ENCODE peak calls at places on chromosomes 3 and 15, in eight cellular contexts. One of them, this sample, is unnamed. For H3K9me3 and H3K4me1, the result is how much of the 10 kb centered on the place peaks cover.

GRCh38 chr3:45972534-45973402 is 22.9 kb downstream of the FYCO1 start:
- DNase-seq in stomach: no peak
- DNase-seq in cardiac muscle cell: no peak
- DNase-seq in psoas muscle: no peak
- DNase-seq in SJSA1: peak
- DNase-seq in upper lobe of right lung: no peak
- DNase-seq in fibroblast of lung: peak
- DNase-seq in neuronal stem cell: no peak
- DNase-seq in this sample: no peak

GRCh38 chr3:73086071-73086494 is 24.6 kb downstream of the EBLN2 start:
- DNase-seq in stomach: peak
- DNase-seq in cardiac muscle cell: peak
- DNase-seq in psoas muscle: no peak
- DNase-seq in SJSA1: no peak
- DNase-seq in upper lobe of right lung: no peak
- DNase-seq in fibroblast of lung: no peak
- DNase-seq in neuronal stem cell: peak
- DNase-seq in this sample: no peak

GRCh38 chr3:156353535-156353934 is 201.4 kb downstream of the SSR3 start:
- DNase-seq in stomach: no peak
- DNase-seq in cardiac muscle cell: no peak
- DNase-seq in psoas muscle: no peak
- DNase-seq in SJSA1: no peak
- DNase-seq in upper lobe of right lung: no peak
- DNase-seq in fibroblast of lung: no peak
- DNase-seq in neuronal stem cell: no peak
- DNase-seq in this sample: no peak

GRCh38 chr3:178291555-178291954 is 244.7 kb upstream of the KCNMB2 start:
- DNase-seq in stomach: no peak
- DNase-seq in cardiac muscle cell: no peak
- DNase-seq in psoas muscle: no peak
- DNase-seq in SJSA1: no peak
- DNase-seq in upper lobe of right lung: no peak
- DNase-seq in fibroblast of lung: no peak
- DNase-seq in neuronal stem cell: no peak
- DNase-seq in this sample: no peak

GRCh38 chr3:128464188-128464587 is 2.5 kb downstream of the DNAJB8 start:
- DNase-seq in stomach: no peak
- DNase-seq in cardiac muscle cell: no peak
- DNase-seq in psoas muscle: no peak
- DNase-seq in SJSA1: no peak
- DNase-seq in upper lobe of right lung: no peak
- DNase-seq in fibroblast of lung: no peak
- DNase-seq in neuronal stem cell: no peak
- DNase-seq in this sample: no peak

GRCh38 chr3:136992091-136992490 is 34.3 kb downstream of the IL20RB start:
- DNase-seq in stomach: no peak
- DNase-seq in cardiac muscle cell: no peak
- DNase-seq in psoas muscle: no peak
- DNase-seq in SJSA1: no peak
- DNase-seq in upper lobe of right lung: no peak
- DNase-seq in fibroblast of lung: no peak
- DNase-seq in neuronal stem cell: no peak
- DNase-seq in this sample: no peak

GRCh38 chr3:39513801-39514369 is 46.4 kb downstream of the MOBP start:
- DNase-seq in stomach: no peak
- DNase-seq in cardiac muscle cell: no peak
- DNase-seq in psoas muscle: no peak
- DNase-seq in SJSA1: no peak
- DNase-seq in upper lobe of right lung: no peak
- DNase-seq in fibroblast of lung: no peak
- DNase-seq in neuronal stem cell: no peak
- DNase-seq in this sample: no peak

GRCh38 chr3:177460100-177460499 is 262.8 kb upstream of the TBL1XR1 start:
- DNase-seq in stomach: no peak
- DNase-seq in cardiac muscle cell: no peak
- DNase-seq in psoas muscle: no peak
- DNase-seq in SJSA1: no peak
- DNase-seq in upper lobe of right lung: no peak
- DNase-seq in fibroblast of lung: no peak
- DNase-seq in neuronal stem cell: no peak
- DNase-seq in this sample: no peak

GRCh38 chr3:175346573-175347356 is 487.6 kb downstream of the NAALADL2 start:
- DNase-seq in stomach: peak
- DNase-seq in cardiac muscle cell: no peak
- DNase-seq in psoas muscle: peak
- DNase-seq in SJSA1: peak
- DNase-seq in upper lobe of right lung: peak
- DNase-seq in fibroblast of lung: peak
- DNase-seq in neuronal stem cell: no peak
- DNase-seq in this sample: no peak

GRCh38 chr15:85137507-85138175 is 156.0 kb downstream of the PDE8A start:
- DNase-seq in stomach: no peak
- DNase-seq in cardiac muscle cell: peak
- DNase-seq in psoas muscle: no peak
- DNase-seq in SJSA1: no peak
- DNase-seq in upper lobe of right lung: no peak
- DNase-seq in fibroblast of lung: no peak
- DNase-seq in neuronal stem cell: no peak
- DNase-seq in this sample: no peak

GRCh38 chr3:54213910-54214309 is 91.6 kb downstream of the CACNA2D3 start:
- DNase-seq in stomach: no peak
- DNase-seq in cardiac muscle cell: no peak
- DNase-seq in psoas muscle: no peak
- DNase-seq in SJSA1: no peak
- DNase-seq in upper lobe of right lung: no peak
- DNase-seq in fibroblast of lung: peak
- DNase-seq in neuronal stem cell: no peak
- DNase-seq in this sample: no peak

GRCh38 chr3:49733551-49733950 is 9.8 kb upstream of the GMPPB start:
- DNase-seq in stomach: no peak
- DNase-seq in cardiac muscle cell: no peak
- DNase-seq in psoas muscle: no peak
- DNase-seq in SJSA1: no peak
- DNase-seq in upper lobe of right lung: no peak
- DNase-seq in fibroblast of lung: no peak
- DNase-seq in neuronal stem cell: no peak
- DNase-seq in this sample: peak

GRCh38 chr15:29364429-29365078 is 94.9 kb upstream of the NSMCE3 start:
- DNase-seq in stomach: no peak
- DNase-seq in cardiac muscle cell: peak
- DNase-seq in psoas muscle: no peak
- DNase-seq in SJSA1: no peak
- DNase-seq in upper lobe of right lung: no peak
- DNase-seq in fibroblast of lung: peak
- DNase-seq in neuronal stem cell: no peak
- DNase-seq in this sample: no peak

GRCh38 chr3:138362536-138362935 is 14.2 kb downstream of the MRAS start:
- DNase-seq in stomach: no peak
- DNase-seq in cardiac muscle cell: no peak
- DNase-seq in psoas muscle: no peak
- DNase-seq in SJSA1: no peak
- DNase-seq in upper lobe of right lung: peak
- DNase-seq in fibroblast of lung: no peak
- DNase-seq in neuronal stem cell: no peak
- DNase-seq in this sample: no peak

GRCh38 chr3:196868297-196868661 is 559 bp downstream of the SENP5 start:
- DNase-seq in stomach: no peak
- DNase-seq in cardiac muscle cell: peak
- DNase-seq in psoas muscle: no peak
- DNase-seq in SJSA1: peak
- DNase-seq in upper lobe of right lung: no peak
- DNase-seq in fibroblast of lung: peak
- DNase-seq in neuronal stem cell: peak
- DNase-seq in this sample: no peak

GRCh38 chr15:84658080-84658787 is at the start of gene NMB:
- DNase-seq in stomach: peak
- DNase-seq in cardiac muscle cell: peak
- DNase-seq in psoas muscle: peak
- DNase-seq in SJSA1: peak
- DNase-seq in upper lobe of right lung: peak
- DNase-seq in fibroblast of lung: peak
- DNase-seq in neuronal stem cell: peak
- DNase-seq in this sample: peak

GRCh38 chr15:47568030-47568429 is 149.3 kb upstream of the SEMA6D start:
- DNase-seq in stomach: no peak
- DNase-seq in cardiac muscle cell: no peak
- DNase-seq in psoas muscle: no peak
- DNase-seq in SJSA1: no peak
- DNase-seq in upper lobe of right lung: no peak
- DNase-seq in fibroblast of lung: no peak
- DNase-seq in neuronal stem cell: no peak
- DNase-seq in this sample: no peak

GRCh38 chr3:138060792-138061191 is 50.8 kb downstream of the CLDN18 start:
- DNase-seq in stomach: no peak
- DNase-seq in cardiac muscle cell: no peak
- DNase-seq in psoas muscle: no peak
- DNase-seq in SJSA1: no peak
- DNase-seq in upper lobe of right lung: no peak
- DNase-seq in fibroblast of lung: no peak
- DNase-seq in neuronal stem cell: no peak
- DNase-seq in this sample: no peak

GRCh38 chr3:141108002-141108401 is 56.9 kb downstream of the SPSB4 start:
- DNase-seq in stomach: no peak
- DNase-seq in cardiac muscle cell: peak
- DNase-seq in psoas muscle: no peak
- DNase-seq in SJSA1: no peak
- DNase-seq in upper lobe of right lung: no peak
- DNase-seq in fibroblast of lung: no peak
- DNase-seq in neuronal stem cell: no peak
- DNase-seq in this sample: peak

GRCh38 chr15:85423256-85423655 is 42.9 kb downstream of the AKAP13 start:
- DNase-seq in stomach: no peak
- DNase-seq in cardiac muscle cell: no peak
- DNase-seq in psoas muscle: no peak
- DNase-seq in SJSA1: no peak
- DNase-seq in upper lobe of right lung: no peak
- DNase-seq in fibroblast of lung: peak
- DNase-seq in neuronal stem cell: no peak
- DNase-seq in this sample: no peak

GRCh38 chr15:100667405-100668320 is 65.3 kb downstream of the ASB7 start:
- DNase-seq in stomach: no peak
- DNase-seq in cardiac muscle cell: no peak
- DNase-seq in psoas muscle: no peak
- DNase-seq in SJSA1: peak
- DNase-seq in upper lobe of right lung: no peak
- DNase-seq in fibroblast of lung: peak
- DNase-seq in neuronal stem cell: no peak
- DNase-seq in this sample: no peak

GRCh38 chr3:11140054-11140712 is 14.1 kb upstream of the HRH1 start:
- DNase-seq in stomach: peak
- DNase-seq in cardiac muscle cell: no peak
- DNase-seq in psoas muscle: no peak
- DNase-seq in SJSA1: no peak
- DNase-seq in upper lobe of right lung: no peak
- DNase-seq in fibroblast of lung: peak
- DNase-seq in neuronal stem cell: no peak
- DNase-seq in this sample: no peak

GRCh38 chr3:150605998-150606641 is 3.0 kb downstream of the SELENOT start:
- DNase-seq in stomach: no peak
- DNase-seq in cardiac muscle cell: no peak
- DNase-seq in psoas muscle: no peak
- DNase-seq in SJSA1: no peak
- DNase-seq in upper lobe of right lung: no peak
- DNase-seq in fibroblast of lung: no peak
- DNase-seq in neuronal stem cell: no peak
- DNase-seq in this sample: no peak

GRCh38 chr3:143634427-143634826 is 213.8 kb downstream of the SLC9A9 start:
- DNase-seq in stomach: no peak
- DNase-seq in cardiac muscle cell: no peak
- DNase-seq in psoas muscle: no peak
- DNase-seq in SJSA1: no peak
- DNase-seq in upper lobe of right lung: no peak
- DNase-seq in fibroblast of lung: no peak
- DNase-seq in neuronal stem cell: no peak
- DNase-seq in this sample: no peak
- H3K9me3 ChIP-seq in stomach: under half
- H3K9me3 ChIP-seq in cardiac muscle cell: under half
- H3K9me3 ChIP-seq in psoas muscle: under half
- H3K9me3 ChIP-seq in SJSA1: under half
- H3K9me3 ChIP-seq in upper lobe of right lung: under half
- H3K9me3 ChIP-seq in fibroblast of lung: under half
- H3K9me3 ChIP-seq in neuronal stem cell: under half
- H3K9me3 ChIP-seq in this sample: under half

DNA sequence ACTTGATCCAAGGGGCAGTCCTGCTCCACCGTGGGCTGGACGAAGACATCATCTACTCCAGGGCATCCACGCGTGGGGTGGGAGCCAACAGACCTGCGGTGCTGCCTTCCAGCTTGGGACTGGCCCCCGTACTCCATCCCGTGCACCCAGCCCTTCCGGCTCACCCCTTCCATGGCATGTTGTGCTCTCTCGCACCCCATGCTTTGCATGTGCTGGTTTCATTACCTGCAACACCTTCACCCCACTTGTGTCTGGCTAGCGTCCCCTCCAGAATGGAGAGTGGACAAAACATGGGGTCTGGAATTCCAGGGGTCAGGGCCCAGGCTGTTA is 30.2 kb downstream of the SEMA7A start:
- DNase-seq in stomach: no peak
- DNase-seq in cardiac muscle cell: no peak
- DNase-seq in psoas muscle: no peak
- DNase-seq in SJSA1: no peak
- DNase-seq in upper lobe of right lung: no peak
- DNase-seq in fibroblast of lung: no peak
- DNase-seq in neuronal stem cell: no peak
- DNase-seq in this sample: no peak
- H3K4me1 ChIP-seq in stomach: under half
- H3K4me1 ChIP-seq in cardiac muscle cell: under half
- H3K4me1 ChIP-seq in psoas muscle: under half
- H3K4me1 ChIP-seq in SJSA1: under half
- H3K4me1 ChIP-seq in upper lobe of right lung: under half
- H3K4me1 ChIP-seq in fibroblast of lung: under half
- H3K4me1 ChIP-seq in neuronal stem cell: under half
- H3K4me1 ChIP-seq in this sample: under half

GRCh38 chr3:21055015-21055414 is 696.0 kb downstream of the ZNF385D start:
- DNase-seq in stomach: no peak
- DNase-seq in cardiac muscle cell: no peak
- DNase-seq in psoas muscle: no peak
- DNase-seq in SJSA1: no peak
- DNase-seq in upper lobe of right lung: no peak
- DNase-seq in fibroblast of lung: no peak
- DNase-seq in neuronal stem cell: no peak
- DNase-seq in this sample: no peak
- H3K27ac ChIP-seq in stomach: no peak
- H3K27ac ChIP-seq in cardiac muscle cell: no peak
- H3K27ac ChIP-seq in psoas muscle: no peak
- H3K27ac ChIP-seq in SJSA1: no peak
- H3K27ac ChIP-seq in upper lobe of right lung: no peak
- H3K27ac ChIP-seq in fibroblast of lung: no peak
- H3K27ac ChIP-seq in neuronal stem cell: no peak
- H3K27ac ChIP-seq in this sample: peak

DNA sequence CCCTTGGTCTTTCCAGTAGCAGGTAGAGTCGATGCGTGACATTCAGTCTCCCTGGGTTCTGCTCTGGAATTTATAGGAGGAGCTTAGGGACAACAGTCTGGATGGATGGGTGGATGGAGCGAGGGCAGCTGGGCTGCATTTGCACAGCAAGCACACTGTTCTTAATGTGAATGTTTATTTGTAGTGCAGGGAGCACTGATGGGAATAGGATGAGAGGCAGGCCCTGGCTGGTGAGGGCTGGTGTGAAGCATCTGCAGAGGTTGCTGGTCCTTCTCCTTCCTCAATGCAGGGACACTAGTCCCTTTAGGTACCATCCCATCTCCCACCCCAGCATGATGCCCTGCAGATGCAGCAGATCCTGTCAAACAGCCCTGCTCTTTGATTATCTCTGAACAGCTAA is 176.3 kb downstream of the EPHB1 start:
- DNase-seq in stomach: no peak
- DNase-seq in cardiac muscle cell: no peak
- DNase-seq in psoas muscle: no peak
- DNase-seq in SJSA1: no peak
- DNase-seq in upper lobe of right lung: no peak
- DNase-seq in fibroblast of lung: no peak
- DNase-seq in neuronal stem cell: no peak
- DNase-seq in this sample: no peak
- H3K9me3 ChIP-seq in stomach: under half
- H3K9me3 ChIP-seq in cardiac muscle cell: under half
- H3K9me3 ChIP-seq in psoas muscle: under half
- H3K9me3 ChIP-seq in SJSA1: under half
- H3K9me3 ChIP-seq in upper lobe of right lung: under half
- H3K9me3 ChIP-seq in fibroblast of lung: under half
- H3K9me3 ChIP-seq in neuronal stem cell: under half
- H3K9me3 ChIP-seq in this sample: under half

This sample was measured in suprapubic skin.